ENCODE peak calls at places on chromosomes 5 and 9, in four cellular contexts. X, S, A and U are unnamed samples.

GRCh38 chr5:172426086-172426485 is 28.2 kb downstream of the SH3PXD2B start:
- DNase-seq in X (no peak), S (no peak), A (no peak), U (no peak)

GRCh38 chr5:154755361-154756202 is at the start of gene LARP1:
- DNase-seq in X (peak; percentile 52), S (peak; percentile 22), A (peak; percentile 35), U (no peak)

GRCh38 chr9:15069106-15069505 is 158.9 kb upstream of the FREM1 start:
- DNase-seq in X (no peak), S (no peak), A (peak; percentile 17), U (no peak)

GRCh38 chr5:167987490-167988270 is 303.8 kb upstream of the WWC1 start:
- DNase-seq in X (no peak), S (no peak), A (no peak), U (no peak)

GRCh38 chr5:41250351-41250987 is 37.1 kb upstream of the C6 start:
- DNase-seq in X (no peak), S (no peak), A (no peak), U (no peak)

GRCh38 chr5:12999667-13000066 is 944.8 kb downstream of the DNAH5 start:
- DNase-seq in X (no peak), S (no peak), A (no peak), U (no peak)

GRCh38 chr9:92563701-92564100 is 27.9 kb upstream of the ECM2 start:
- DNase-seq in X (no peak), S (peak; percentile 19), A (no peak), U (no peak)

GRCh38 chr9:20297646-20298084 is 324.6 kb downstream of the MLLT3 start:
- DNase-seq in X (no peak), S (peak; percentile 36), A (peak; percentile 17), U (peak; percentile 90)

GRCh38 chr9:135758056-135758455 is 56.1 kb downstream of the KCNT1 start:
- DNase-seq in X (no peak), S (no peak), A (no peak), U (no peak)

GRCh38 chr5:56361398-56361797 is 128.3 kb upstream of the ANKRD55 start:
- DNase-seq in X (no peak), S (no peak), A (no peak), U (no peak)

GRCh38 chr5:37704406-37704805 is 135.4 kb downstream of the GDNF start:
- DNase-seq in X (no peak), S (no peak), A (no peak), U (no peak)

GRCh38 chr5:97618721-97619120 is 435.7 kb upstream of the RIOK2 start:
- DNase-seq in X (no peak), S (no peak), A (no peak), U (no peak)

GRCh38 chr9:126411225-126411947 is 84.8 kb downstream of the MVB12B start:
- DNase-seq in X (peak; percentile 15), S (no peak), A (no peak), U (no peak)

GRCh38 chr5:90739567-90739966 is 181.0 kb downstream of the ADGRV1 start:
- DNase-seq in X (no peak), S (no peak), A (no peak), U (no peak)

GRCh38 chr9:15390200-15390599 is 32.5 kb upstream of the SNAPC3 start:
- DNase-seq in X (no peak), S (no peak), A (no peak), U (no peak)

GRCh38 chr5:157464518-157465171 is 4.6 kb downstream of the NIPAL4 start:
- DNase-seq in X (no peak), S (peak; percentile 88), A (peak; percentile 86), U (peak; percentile 85)

GRCh38 chr9:35688558-35689350 is 971 bp downstream of the TPM2 start:
- DNase-seq in X (no peak), S (peak; percentile 76), A (peak; percentile 83), U (peak; percentile 53)

GRCh38 chr5:40121236-40121635 is 558.5 kb upstream of the PTGER4 start:
- DNase-seq in X (no peak), S (no peak), A (peak; percentile 67), U (no peak)

GRCh38 chr5:126138475-126139005 is 284.7 kb upstream of the GRAMD2B start:
- DNase-seq in X (no peak), S (peak; percentile 18), A (no peak), U (peak; percentile 19)

GRCh38 chr5:53008751-53009150 is 19.6 kb downstream of the ITGA2 start:
- DNase-seq in X (no peak), S (no peak), A (peak; percentile 89), U (peak; percentile 82)

GRCh38 chr9:125867752-125868400 is 120.7 kb downstream of the PBX3 start:
- DNase-seq in X (no peak), S (peak; percentile 80), A (peak; percentile 50), U (peak; percentile 18)

GRCh38 chr5:167785896-167786295 is 505.5 kb upstream of the WWC1 start:
- DNase-seq in X (no peak), S (no peak), A (no peak), U (no peak)

GRCh38 chr9:88326936-88327335 is 61.3 kb upstream of the SPIN1 start:
- DNase-seq in X (no peak), S (no peak), A (no peak), U (no peak)

GRCh38 chr9:132712753-132713152 is 42.5 kb downstream of the GTF3C4 start:
- DNase-seq in X (no peak), S (no peak), A (no peak), U (no peak)

GRCh38 chr5:54738118-54738972 is 220.8 kb downstream of the SNX18 start:
- DNase-seq in X (no peak), S (peak; percentile 46), A (peak; percentile 61), U (no peak)

GRCh38 chr9:131697097-131697496 is 42.8 kb downstream of the RAPGEF1 start:
- DNase-seq in X (no peak), S (peak; percentile 46), A (no peak), U (no peak)

GRCh38 chr9:134390537-134390936 is 64.3 kb downstream of the RXRA start:
- DNase-seq in X (peak; percentile 38), S (no peak), A (no peak), U (no peak)

GRCh38 chr9:89375181-89375760 is 57.0 kb downstream of the SECISBP2 start:
- DNase-seq in X (peak; percentile 54), S (peak; percentile 4), A (no peak), U (peak; percentile 2)

GRCh38 chr9:83596899-83597504 is 25.9 kb upstream of the IDNK start:
- DNase-seq in X (peak; percentile 52), S (peak; percentile 44), A (peak; percentile 19), U (peak; percentile 27)

GRCh38 chr5:181120311-181120710 is 10.7 kb downstream of the OR2V1 start:
- DNase-seq in X (no peak), S (no peak), A (peak; percentile 40), U (peak; percentile 40)

GRCh38 chr5:82332889-82333619 is 54.9 kb upstream of the RPS23 start:
- DNase-seq in X (no peak), S (peak; percentile 62), A (no peak), U (peak; percentile 54)

GRCh38 chr9:128072144-128073021 is 4.4 kb downstream of the SLC25A25 start:
- DNase-seq in X (peak; percentile 46), S (peak; percentile 89), A (no peak), U (peak; percentile 43)

GRCh38 chr9:95201201-95201600 is 116.3 kb downstream of the FANCC start:
- DNase-seq in X (no peak), S (no peak), A (no peak), U (no peak)

GRCh38 chr9:115194216-115194615 is 76.3 kb upstream of the TNC start:
- DNase-seq in X (no peak), S (no peak), A (no peak), U (no peak)

GRCh38 chr5:93886917-93887361 is 145.5 kb upstream of the POU5F2 start:
- DNase-seq in X (no peak), S (no peak), A (no peak), U (peak; percentile 13)

GRCh38 chr9:108466238-108466637 is 389.5 kb downstream of the ACTL7B start:
- DNase-seq in X (no peak), S (no peak), A (no peak), U (no peak)

GRCh38 chr9:121317737-121318630 is 50.0 kb downstream of the GSN start:
- DNase-seq in X (no peak), S (no peak), A (no peak), U (no peak)

GRCh38 chr5:35789732-35790461 is 66.8 kb upstream of the IL7R start:
- DNase-seq in X (no peak), S (no peak), A (no peak), U (no peak)